ENCODE peak calls at places on chromosome 17, in five cellular contexts. C is dorsolateral prefrontal cortex, K is uterus, X is right lobe of liver, Z is heart left ventricle. Q is an unnamed sample.

GRCh38 chr17:31448467-31449077 is 57.1 kb downstream of the RAB11FIP4 start:
- DNase-seq in C (no peak), K (no peak), X (no peak), Z (no peak), Q (peak)

GRCh38 chr17:79979841-79980215 is 55.8 kb downstream of the TBC1D16 start:
- DNase-seq in C (peak), K (peak), X (peak), Z (no peak), Q (no peak)

GRCh38 chr17:30952645-30953393 is 18.0 kb upstream of the RNF135 start:
- DNase-seq in C (no peak), K (no peak), X (no peak), Z (peak), Q (no peak)

GRCh38 chr17:68455756-68456528 is 1.4 kb downstream of the WIPI1 start:
- DNase-seq in C (no peak), K (no peak), X (no peak), Z (no peak), Q (peak)

GRCh38 chr17:60442271-60443201 is 20.2 kb downstream of the CHCT1 start:
- DNase-seq in C (no peak), K (no peak), X (no peak), Z (no peak), Q (no peak)

GRCh38 chr17:44222112-44222869 is 2.8 kb upstream of the UBTF start:
- DNase-seq in C (peak), K (peak), X (peak), Z (peak), Q (no peak)

GRCh38 chr17:3852561-3852960 is 6.5 kb upstream of the NCBP3 start:
- DNase-seq in C (no peak), K (no peak), X (no peak), Z (no peak), Q (no peak)

GRCh38 chr17:38466346-38467315 is 38.4 kb downstream of the ARHGAP23 start:
- DNase-seq in C (no peak), K (peak), X (no peak), Z (peak), Q (no peak)

GRCh38 chr17:65557349-65558310 is 3.8 kb downstream of the AXIN2 start:
- DNase-seq in C (no peak), K (no peak), X (no peak), Z (no peak), Q (no peak)

GRCh38 chr17:66347661-66348604 is 45.5 kb downstream of the PRKCA start:
- DNase-seq in C (no peak), K (no peak), X (no peak), Z (no peak), Q (no peak)

GRCh38 chr17:3603870-3604259 is 5.3 kb downstream of the TRPV1 start:
- DNase-seq in C (no peak), K (no peak), X (no peak), Z (no peak), Q (no peak)

GRCh38 chr17:21452377-21453143 is 76.4 kb downstream of the KCNJ12 start:
- DNase-seq in C (peak), K (peak), X (peak), Z (peak), Q (no peak)

GRCh38 chr17:41652461-41652960 is 28.1 kb upstream of the KRT17 start:
- DNase-seq in C (no peak), K (no peak), X (no peak), Z (no peak), Q (no peak)

GRCh38 chr17:36127882-36128369 is 24.3 kb downstream of the CCL4 start:
- DNase-seq in C (no peak), K (no peak), X (no peak), Z (no peak), Q (no peak)

GRCh38 chr17:79835953-79836951 is 3.0 kb downstream of the CBX4 start:
- DNase-seq in C (no peak), K (no peak), X (peak), Z (peak), Q (no peak)

GRCh38 chr17:32100971-32101631 is 41.2 kb upstream of the RHOT1 start:
- DNase-seq in C (no peak), K (no peak), X (peak), Z (no peak), Q (no peak)

GRCh38 chr17:31511583-31511982 is 120.1 kb downstream of the RAB11FIP4 start:
- DNase-seq in C (peak), K (no peak), X (no peak), Z (no peak), Q (no peak)

GRCh38 chr17:78958556-78959191 is 21.0 kb downstream of the LGALS3BP start:
- DNase-seq in C (no peak), K (no peak), X (no peak), Z (no peak), Q (no peak)

GRCh38 chr17:21020622-21021021 is 22.2 kb downstream of the USP22 start:
- DNase-seq in C (no peak), K (no peak), X (no peak), Z (no peak), Q (no peak)

GRCh38 chr17:10631048-10631700 is 25.9 kb downstream of the MYH3 start:
- DNase-seq in C (no peak), K (no peak), X (no peak), Z (no peak), Q (no peak)

GRCh38 chr17:17303847-17304490 is 796 bp downstream of the NT5M start:
- DNase-seq in C (no peak), K (no peak), X (no peak), Z (no peak), Q (no peak)

GRCh38 chr17:48378238-48378637 is 51.8 kb downstream of the SKAP1 start:
- DNase-seq in C (no peak), K (no peak), X (no peak), Z (no peak), Q (no peak)

DNA sequence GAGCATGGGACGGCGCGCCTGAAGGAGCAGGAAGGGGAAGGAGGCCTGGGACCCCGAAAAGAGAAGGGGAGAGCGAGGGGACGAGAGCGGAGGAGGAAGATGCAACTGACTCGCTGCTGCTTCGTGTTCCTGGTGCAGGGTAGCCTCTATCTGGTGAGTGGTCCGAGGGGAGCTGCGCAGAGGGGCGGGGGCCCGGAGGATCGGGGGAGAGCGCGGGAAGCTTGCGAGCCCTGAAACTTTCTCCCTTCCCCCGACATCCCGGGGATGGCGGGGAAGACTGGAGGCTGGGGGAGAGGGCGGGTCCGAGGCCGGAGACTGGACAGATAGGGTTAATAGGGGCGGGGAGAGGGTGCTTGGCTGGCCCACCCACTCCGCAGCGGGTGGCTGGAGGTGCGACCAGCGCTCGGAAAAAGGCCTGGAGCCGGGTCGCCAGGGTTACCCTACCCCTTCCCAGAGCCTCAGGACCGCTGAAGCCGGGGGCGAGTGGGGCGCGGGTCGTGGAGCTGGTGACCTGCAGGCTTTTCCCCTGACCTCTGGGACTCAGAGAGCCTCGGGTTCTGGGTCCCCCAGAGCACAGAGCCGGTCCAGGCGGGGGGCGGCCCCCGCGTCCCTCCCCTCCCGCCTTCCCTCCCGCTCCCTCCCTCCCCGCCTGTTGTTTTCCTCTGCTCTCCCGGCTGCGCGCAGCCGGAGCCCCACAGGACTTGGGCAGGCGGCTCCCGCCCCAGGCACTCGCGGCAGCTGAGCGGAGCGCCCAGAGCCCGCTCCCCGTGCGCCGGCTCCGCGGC is 642 bp downstream of the NXPH3 start:
- DNase-seq in C (no peak), K (peak), X (no peak), Z (peak), Q (no peak)
- H3K4me3 ChIP-seq in C (peak), K (peak), X (peak), Z (peak), Q (peak)

GRCh38 chr17:58684003-58684402 is 7.8 kb downstream of the TEX14 start:
- DNase-seq in C (no peak), K (no peak), X (no peak), Z (no peak), Q (no peak)

GRCh38 chr17:58680038-58680369 is 11.8 kb downstream of the TEX14 start:
- DNase-seq in C (no peak), K (no peak), X (no peak), Z (no peak), Q (no peak)

GRCh38 chr17:58677204-58677880 is 14.5 kb downstream of the TEX14 start:
- DNase-seq in C (no peak), K (no peak), X (no peak), Z (no peak), Q (peak)

GRCh38 chr17:58679263-58680037 is 12.4 kb downstream of the TEX14 start:
- DNase-seq in C (no peak), K (no peak), X (no peak), Z (no peak), Q (no peak)
- TF ChIP-seq CTCF in C (no peak), K (no peak), X (no peak), Z (no peak), Q (no peak)

GRCh38 chr17:81166033-81166472 is at the start of gene AATK:
- DNase-seq in C (no peak), K (no peak), X (no peak), Z (no peak), Q (no peak)
- H3K4me3 ChIP-seq in C (peak), K (no peak), X (peak), Z (peak), Q (peak)

GRCh38 chr17:7832431-7832830 is 1.6 kb upstream of the KDM6B start:
- DNase-seq in C (no peak), K (no peak), X (no peak), Z (no peak), Q (no peak)

GRCh38 chr17:7833011-7833794 is 814 bp upstream of the KDM6B start:
- DNase-seq in C (no peak), K (no peak), X (peak), Z (no peak), Q (no peak)

GRCh38 chr17:7834554-7834890 is 505 bp downstream of the KDM6B start:
- DNase-seq in C (no peak), K (peak), X (peak), Z (peak), Q (no peak)

GRCh38 chr17:7834891-7835817 is 1.1 kb downstream of the KDM6B start:
- DNase-seq in C (peak), K (peak), X (peak), Z (peak), Q (peak)

GRCh38 chr17:7833795-7834553 is at the start of gene KDM6B:
- DNase-seq in C (peak), K (peak), X (peak), Z (peak), Q (no peak)
- TF ChIP-seq CTCF in C (peak), K (no peak), X (no peak), Z (peak), Q (no peak)

GRCh38 chr17:12667299-12667958 is 1.7 kb downstream of the MYOCD start:
- DNase-seq in C (no peak), K (peak), X (no peak), Z (peak), Q (peak)

GRCh38 chr17:12664252-12664651 is 1.4 kb upstream of the MYOCD start:
- DNase-seq in C (no peak), K (no peak), X (no peak), Z (no peak), Q (no peak)

GRCh38 chr17:12664894-12665262 is 812 bp upstream of the MYOCD start:
- DNase-seq in C (no peak), K (no peak), X (no peak), Z (no peak), Q (no peak)

GRCh38 chr17:12665263-12666210 is at the start of gene MYOCD:
- DNase-seq in C (no peak), K (peak), X (peak), Z (peak), Q (peak)

DNA sequence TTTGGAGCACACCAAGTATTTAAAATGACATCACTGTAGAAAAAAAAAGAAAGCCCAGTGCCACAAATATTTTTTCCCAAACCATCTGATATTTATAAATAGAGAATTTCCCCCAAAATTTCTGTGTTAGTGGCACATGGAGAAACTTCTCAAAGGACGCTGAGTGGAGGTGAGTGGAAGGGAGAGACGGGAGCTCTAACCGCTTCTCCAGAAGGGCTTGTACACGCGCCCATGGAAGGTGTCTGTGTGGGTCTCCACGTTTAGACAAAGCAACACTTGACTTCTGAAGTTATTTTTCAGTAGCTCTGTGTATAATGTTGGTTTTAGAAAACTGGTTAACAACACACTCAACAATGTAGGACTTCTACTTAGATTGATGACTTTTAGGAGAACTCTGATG is 1.0 kb downstream of the MYOCD start:
- DNase-seq in C (no peak), K (no peak), X (no peak), Z (no peak), Q (no peak)
- H3K4me3 ChIP-seq in C (no peak), K (peak), X (no peak), Z (peak), Q (peak)